ENCODE peak calls at places on chromosome 10, in five cellular contexts. T is AG09319, P is nephron progenitor cell, G is A549, Q is bronchial epithelial cell. D is an unnamed sample.

GRCh38 chr10:127048630-127049029 is 143.4 kb downstream of the DOCK1 start:
- DNase-seq in T (no peak), P (no peak), G (no peak), Q (no peak), D (no peak)

GRCh38 chr10:116000151-116000550 is 272.9 kb downstream of the GFRA1 start:
- DNase-seq in T (no peak), P (no peak), G (no peak), Q (no peak), D (no peak)

GRCh38 chr10:47374611-47375536 is 9.2 kb downstream of the ZNF488 start:
- DNase-seq in T (peak; percentile 25), P (no peak), G (no peak), Q (no peak), D (no peak)

GRCh38 chr10:59905066-59905734 is 1.2 kb downstream of the CCDC6 start:
- DNase-seq in T (no peak), P (peak; percentile 46), G (no peak), Q (peak; percentile 31), D (no peak)

GRCh38 chr10:5812283-5813090 is 747 bp downstream of the GDI2 start:
- DNase-seq in T (no peak), P (peak; percentile 59), G (peak; percentile 36), Q (no peak), D (peak; percentile 55)

GRCh38 chr10:15122477-15123030 is 25.4 kb downstream of the RPP38 start:
- DNase-seq in T (no peak), P (no peak), G (no peak), Q (no peak), D (no peak)

GRCh38 chr10:110168601-110169481 is 38.6 kb upstream of the MXI1 start:
- DNase-seq in T (no peak), P (no peak), G (no peak), Q (no peak), D (no peak)

GRCh38 chr10:133239990-133240389 is 2.3 kb downstream of the VENTX start:
- DNase-seq in T (no peak), P (no peak), G (no peak), Q (no peak), D (no peak)

GRCh38 chr10:16856567-16856966 is 39.3 kb upstream of the RSU1 start:
- DNase-seq in T (no peak), P (no peak), G (no peak), Q (no peak), D (no peak)

GRCh38 chr10:90983940-90984549 is 63.2 kb upstream of the ANKRD1 start:
- DNase-seq in T (no peak), P (no peak), G (no peak), Q (no peak), D (no peak)

GRCh38 chr10:51698473-51699063 is 827 bp downstream of the CSTF2T start:
- DNase-seq in T (no peak), P (no peak), G (no peak), Q (no peak), D (no peak)

GRCh38 chr10:11473128-11473760 is 138.2 kb downstream of the USP6NL start:
- DNase-seq in T (no peak), P (no peak), G (no peak), Q (no peak), D (no peak)

GRCh38 chr10:49141541-49142332 is 7.9 kb upstream of the FAM170B start:
- DNase-seq in T (no peak), P (no peak), G (no peak), Q (no peak), D (no peak)

GRCh38 chr10:61314273-61314672 is 138.9 kb downstream of the TMEM26 start:
- DNase-seq in T (no peak), P (no peak), G (no peak), Q (no peak), D (no peak)

GRCh38 chr10:93074137-93074596 is 474 bp downstream of the CYP26A1 start:
- DNase-seq in T (no peak), P (peak; percentile 53), G (peak; percentile 61), Q (no peak), D (no peak)

GRCh38 chr10:101444058-101444457 is 90.1 kb downstream of the BTRC start:
- DNase-seq in T (no peak), P (no peak), G (peak; percentile 14), Q (peak; percentile 44), D (no peak)

GRCh38 chr10:125742465-125742864 is 23.0 kb downstream of the EDRF1 start:
- DNase-seq in T (no peak), P (no peak), G (no peak), Q (peak; percentile 5), D (no peak)
- TF ChIP-seq CTCF in T (no peak), P (no peak), G (peak; percentile 42), Q (no peak), D (no peak)

GRCh38 chr10:64271983-64272382 is 750.8 kb downstream of the REEP3 start:
- DNase-seq in T (no peak), P (no peak), G (no peak), Q (no peak), D (no peak)
- TF ChIP-seq CTCF in T (no peak), P (no peak), G (no peak), Q (no peak), D (no peak)

GRCh38 chr10:89228136-89228535 is 21.0 kb upstream of the CH25H start:
- DNase-seq in T (no peak), P (no peak), G (no peak), Q (no peak), D (no peak)

GRCh38 chr10:89221919-89222318 is 14.8 kb upstream of the CH25H start:
- DNase-seq in T (no peak), P (no peak), G (no peak), Q (no peak), D (no peak)

GRCh38 chr10:89219512-89220218 is 12.5 kb upstream of the CH25H start:
- DNase-seq in T (no peak), P (no peak), G (no peak), Q (peak; percentile 24), D (no peak)

GRCh38 chr10:89228962-89229361 is 21.8 kb upstream of the CH25H start:
- DNase-seq in T (no peak), P (no peak), G (no peak), Q (no peak), D (no peak)

GRCh38 chr10:89224697-89225443 is 17.8 kb upstream of the CH25H start:
- DNase-seq in T (no peak), P (no peak), G (no peak), Q (no peak), D (no peak)
- TF ChIP-seq CTCF in T (peak; percentile 21), P (no peak), G (no peak), Q (peak; percentile 53), D (no peak)

DNA sequence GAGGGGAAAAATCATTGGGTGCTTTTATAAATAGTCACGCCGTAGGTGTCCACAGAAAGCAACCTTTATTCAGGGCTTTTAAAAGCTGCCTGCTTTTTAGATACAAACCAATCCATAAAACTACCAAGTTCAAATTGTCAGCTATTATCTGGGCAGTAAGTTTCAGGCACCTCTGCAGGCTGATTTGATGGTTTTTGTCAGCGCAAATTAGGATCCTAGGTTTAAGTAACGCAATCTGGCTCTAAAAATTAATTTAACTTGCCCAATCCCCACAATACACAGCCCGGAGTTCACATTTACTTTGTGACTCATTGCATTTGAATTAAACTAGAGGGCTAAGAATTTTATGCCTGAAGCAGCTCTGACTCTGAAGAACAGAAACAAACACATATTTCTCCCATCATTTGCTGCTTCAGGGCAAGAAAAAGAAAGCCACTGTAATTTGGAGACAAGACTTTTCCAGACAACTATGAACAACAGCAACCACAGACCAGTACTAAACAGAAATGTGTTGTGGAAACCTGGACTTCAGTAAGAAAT is 43.3 kb downstream of the NRP1 start:
- DNase-seq in T (peak; percentile 81), P (no peak), G (peak; percentile 60), Q (peak; percentile 89), D (no peak)
- TF ChIP-seq CTCF in T (no peak), P (no peak), G (peak; percentile 3), Q (no peak), D (no peak)

GRCh38 chr10:103086799-103087198 is 106.3 kb downstream of the NT5C2 start:
- DNase-seq in T (no peak), P (no peak), G (no peak), Q (no peak), D (no peak)
- TF ChIP-seq CTCF in T (no peak), P (no peak), G (no peak), Q (no peak), D (no peak)

GRCh38 chr10:3432089-3432488 is 259.5 kb upstream of the PITRM1 start:
- DNase-seq in T (no peak), P (no peak), G (no peak), Q (no peak), D (no peak)
- TF ChIP-seq CTCF in T (no peak), P (no peak), G (no peak), Q (no peak), D (no peak)